ENCODE peak calls at places on chromosomes 11 and 22, in eight cellular contexts. One of them, this sample, is unnamed.

GRCh38 chr22:37501610-37502341 is 15.6 kb upstream of the MFNG start:
- DNase-seq in NCI-H82: peak; percentile 45
- DNase-seq in left ventricle myocardium inferior: peak; percentile 67
- DNase-seq in stimulated activated CD4-positive, alpha-beta T cell treated with anti-CD3 and anti-CD28 coated beads, Interleukin-4, amount 100 ng/mL, for 48 hours: no peak
- DNase-seq in NCI-H1092: peak; percentile 19
- DNase-seq in mesenchymal stem cell: peak; percentile 84
- DNase-seq in SK-MEL-5: peak; percentile 46
- DNase-seq in brain microvascular endothelial cell: peak; percentile 77
- DNase-seq in this sample: peak; percentile 87

GRCh38 chr11:128766687-128767086 is 72.8 kb downstream of the FLI1 start:
- DNase-seq in NCI-H82: no peak
- DNase-seq in left ventricle myocardium inferior: peak; percentile 44
- DNase-seq in stimulated activated CD4-positive, alpha-beta T cell treated with anti-CD3 and anti-CD28 coated beads, Interleukin-4, amount 100 ng/mL, for 48 hours: no peak
- DNase-seq in NCI-H1092: no peak
- DNase-seq in mesenchymal stem cell: no peak
- DNase-seq in SK-MEL-5: no peak
- DNase-seq in brain microvascular endothelial cell: no peak
- DNase-seq in this sample: no peak

GRCh38 chr22:43263645-43264514 is 76.9 kb upstream of the TTLL12 start:
- DNase-seq in NCI-H82: peak; percentile 69
- DNase-seq in left ventricle myocardium inferior: peak; percentile 43
- DNase-seq in stimulated activated CD4-positive, alpha-beta T cell treated with anti-CD3 and anti-CD28 coated beads, Interleukin-4, amount 100 ng/mL, for 48 hours: peak; percentile 71
- DNase-seq in NCI-H1092: no peak
- DNase-seq in mesenchymal stem cell: peak; percentile 96
- DNase-seq in SK-MEL-5: no peak
- DNase-seq in brain microvascular endothelial cell: peak; percentile 96
- DNase-seq in this sample: peak; percentile 70

GRCh38 chr11:47616726-47617416 is 22.7 kb upstream of the C1QTNF4 start:
- DNase-seq in NCI-H82: peak; percentile 71
- DNase-seq in left ventricle myocardium inferior: no peak
- DNase-seq in stimulated activated CD4-positive, alpha-beta T cell treated with anti-CD3 and anti-CD28 coated beads, Interleukin-4, amount 100 ng/mL, for 48 hours: no peak
- DNase-seq in NCI-H1092: peak; percentile 9
- DNase-seq in mesenchymal stem cell: peak; percentile 85
- DNase-seq in SK-MEL-5: peak; percentile 80
- DNase-seq in brain microvascular endothelial cell: peak; percentile 75
- DNase-seq in this sample: peak; percentile 4

GRCh38 chr11:11510939-11511338 is 110.9 kb downstream of the GALNT18 start:
- DNase-seq in NCI-H82: no peak
- DNase-seq in left ventricle myocardium inferior: peak; percentile 36
- DNase-seq in stimulated activated CD4-positive, alpha-beta T cell treated with anti-CD3 and anti-CD28 coated beads, Interleukin-4, amount 100 ng/mL, for 48 hours: no peak
- DNase-seq in NCI-H1092: peak; percentile 88
- DNase-seq in mesenchymal stem cell: no peak
- DNase-seq in SK-MEL-5: peak; percentile 50
- DNase-seq in brain microvascular endothelial cell: no peak
- DNase-seq in this sample: peak; percentile 92

GRCh38 chr22:42461511-42461910 is 29.3 kb upstream of the NFAM1 start:
- DNase-seq in NCI-H82: no peak
- DNase-seq in left ventricle myocardium inferior: no peak
- DNase-seq in stimulated activated CD4-positive, alpha-beta T cell treated with anti-CD3 and anti-CD28 coated beads, Interleukin-4, amount 100 ng/mL, for 48 hours: no peak
- DNase-seq in NCI-H1092: peak; percentile 72
- DNase-seq in mesenchymal stem cell: no peak
- DNase-seq in SK-MEL-5: no peak
- DNase-seq in brain microvascular endothelial cell: no peak
- DNase-seq in this sample: peak; percentile 92

GRCh38 chr22:20172038-20172613 is 21.3 kb upstream of the CCDC188 start:
- DNase-seq in NCI-H82: no peak
- DNase-seq in left ventricle myocardium inferior: no peak
- DNase-seq in stimulated activated CD4-positive, alpha-beta T cell treated with anti-CD3 and anti-CD28 coated beads, Interleukin-4, amount 100 ng/mL, for 48 hours: no peak
- DNase-seq in NCI-H1092: no peak
- DNase-seq in mesenchymal stem cell: no peak
- DNase-seq in SK-MEL-5: no peak
- DNase-seq in brain microvascular endothelial cell: no peak
- DNase-seq in this sample: no peak

GRCh38 chr11:82730286-82730685 is 3.4 kb downstream of the FAM181B start:
- DNase-seq in NCI-H82: no peak
- DNase-seq in left ventricle myocardium inferior: no peak
- DNase-seq in stimulated activated CD4-positive, alpha-beta T cell treated with anti-CD3 and anti-CD28 coated beads, Interleukin-4, amount 100 ng/mL, for 48 hours: no peak
- DNase-seq in NCI-H1092: no peak
- DNase-seq in mesenchymal stem cell: no peak
- DNase-seq in SK-MEL-5: no peak
- DNase-seq in brain microvascular endothelial cell: no peak
- DNase-seq in this sample: no peak

GRCh38 chr11:9219572-9219971 is 45.6 kb downstream of the DENND5A start:
- DNase-seq in NCI-H82: peak; percentile 28
- DNase-seq in left ventricle myocardium inferior: no peak
- DNase-seq in stimulated activated CD4-positive, alpha-beta T cell treated with anti-CD3 and anti-CD28 coated beads, Interleukin-4, amount 100 ng/mL, for 48 hours: no peak
- DNase-seq in NCI-H1092: no peak
- DNase-seq in mesenchymal stem cell: peak; percentile 52
- DNase-seq in SK-MEL-5: no peak
- DNase-seq in brain microvascular endothelial cell: peak; percentile 32
- DNase-seq in this sample: no peak

GRCh38 chr11:107683807-107684206 is 28.0 kb downstream of the SLN start:
- DNase-seq in NCI-H82: peak; percentile 43
- DNase-seq in left ventricle myocardium inferior: no peak
- DNase-seq in stimulated activated CD4-positive, alpha-beta T cell treated with anti-CD3 and anti-CD28 coated beads, Interleukin-4, amount 100 ng/mL, for 48 hours: no peak
- DNase-seq in NCI-H1092: no peak
- DNase-seq in mesenchymal stem cell: no peak
- DNase-seq in SK-MEL-5: peak; percentile 43
- DNase-seq in brain microvascular endothelial cell: no peak
- DNase-seq in this sample: no peak

This sample was measured in DMS153.